ENCODE peak calls at places on chromosomes 2 and 18, in eight cellular contexts. I, Z, W, K, N, L, H and O are unnamed samples.

GRCh38 chr2:72917138-72917874 is at the start of gene EMX1:
- DNase-seq in H (peak; percentile 60), Z (peak; percentile 74), W (peak; percentile 46), L (peak; percentile 87), I (no peak), K (peak; percentile 35), N (no peak), O (no peak)

GRCh38 chr18:2905802-2906521 is 59.2 kb downstream of the EMILIN2 start:
- DNase-seq in N (peak; percentile 83), L (peak; percentile 94), I (peak; percentile 78), W (peak; percentile 69), K (no peak), Z (peak; percentile 32), H (peak; percentile 33), O (peak; percentile 91)

GRCh38 chr2:206693399-206694137 is 24.6 kb downstream of the DYTN start:
- DNase-seq in H (peak; percentile 75), K (peak; percentile 59), N (no peak), W (peak; percentile 67), I (no peak), Z (peak; percentile 85), L (no peak), O (no peak)

GRCh38 chr2:10360460-10361219 is 57.9 kb downstream of the HPCAL1 start:
- DNase-seq in H (no peak), Z (peak; percentile 93), W (no peak), L (no peak), K (no peak), N (no peak), I (no peak), O (no peak)

GRCh38 chr2:73841912-73842738 is 13.4 kb downstream of the STAMBP start:
- DNase-seq in H (no peak), L (no peak), Z (no peak), W (no peak), N (no peak), I (no peak), K (no peak), O (no peak)

GRCh38 chr18:44759925-44760342 is 79.2 kb downstream of the SETBP1 start:
- DNase-seq in Z (no peak), I (no peak), K (peak; percentile 50), H (no peak), N (no peak), L (no peak), W (no peak), O (no peak)

GRCh38 chr2:220473611-220474010 is 846.2 kb downstream of the SLC4A3 start:
- DNase-seq in N (no peak), Z (no peak), H (no peak), K (no peak), I (no peak), L (no peak), W (peak; percentile 61), O (no peak)

GRCh38 chr2:196242131-196242620 is 70.8 kb upstream of the STK17B start:
- DNase-seq in I (peak; percentile 20), Z (peak; percentile 54), N (no peak), K (peak; percentile 69), H (no peak), L (no peak), W (peak; percentile 79), O (no peak)

GRCh38 chr2:64485961-64486360 is 32.0 kb downstream of the LGALSL start:
- DNase-seq in K (no peak), W (peak; percentile 75), L (no peak), N (no peak), H (no peak), Z (no peak), I (peak; percentile 26), O (peak; percentile 67)

GRCh38 chr2:168583710-168584521 is 127.8 kb downstream of the CERS6 start:
- DNase-seq in H (no peak), N (no peak), W (peak; percentile 78), K (no peak), Z (peak; percentile 9), L (no peak), I (no peak), O (no peak)

GRCh38 chr2:58081000-58081399 is 34.4 kb downstream of the VRK2 start:
- DNase-seq in I (no peak), K (no peak), H (no peak), L (no peak), Z (no peak), N (no peak), W (no peak), O (no peak)

GRCh38 chr2:99085400-99085799 is 56.1 kb upstream of the C2orf15 start:
- DNase-seq in W (peak; percentile 32), I (no peak), L (no peak), N (no peak), K (peak; percentile 16), Z (peak; percentile 2), H (no peak), O (no peak)

GRCh38 chr2:73202156-73203054 is at the start of gene NOTO:
- DNase-seq in K (no peak), L (no peak), N (no peak), H (no peak), Z (peak; percentile 30), W (peak; percentile 39), I (no peak), O (peak; percentile 52)

GRCh38 chr18:37251679-37252078 is 313.9 kb downstream of the CELF4 start:
- DNase-seq in L (no peak), W (peak; percentile 11), H (no peak), I (no peak), Z (no peak), K (no peak), N (no peak), O (no peak)

GRCh38 chr2:141557329-141558098 is 573.3 kb downstream of the LRP1B start:
- DNase-seq in K (no peak), N (no peak), I (no peak), H (no peak), Z (peak; percentile 18), L (no peak), W (peak; percentile 86), O (no peak)

GRCh38 chr18:28792404-28793103 is 615.6 kb upstream of the CDH2 start:
- DNase-seq in H (no peak), I (no peak), Z (no peak), W (no peak), N (no peak), K (no peak), L (no peak), O (no peak)

GRCh38 chr2:158191569-158191968 is 89.9 kb downstream of the UPP2 start:
- DNase-seq in Z (no peak), H (no peak), N (no peak), K (no peak), W (no peak), L (no peak), I (no peak), O (no peak)

GRCh38 chr2:241272722-241273551 is 42.5 kb downstream of the HDLBP start:
- DNase-seq in N (peak; percentile 72), H (no peak), K (no peak), L (peak; percentile 90), I (peak; percentile 81), Z (peak; percentile 59), W (peak; percentile 88), O (peak; percentile 87)

GRCh38 chr2:65530547-65531320 is 98.3 kb upstream of the SPRED2 start:
- DNase-seq in L (no peak), Z (no peak), K (no peak), I (no peak), N (no peak), H (no peak), W (peak; percentile 87), O (no peak)

GRCh38 chr2:124580263-124580662 is 555.2 kb downstream of the CNTNAP5 start:
- DNase-seq in W (no peak), H (no peak), K (no peak), L (no peak), Z (no peak), N (no peak), I (no peak), O (no peak)

GRCh38 chr2:109254174-109254904 is 125.3 kb downstream of the SH3RF3 start:
- DNase-seq in Z (no peak), K (peak; percentile 14), W (no peak), N (no peak), H (no peak), I (no peak), L (no peak), O (no peak)

GRCh38 chr2:85995648-85996529 is 107.1 kb upstream of the ST3GAL5 start:
- DNase-seq in L (no peak), H (no peak), Z (no peak), W (no peak), I (no peak), N (peak; percentile 9), K (no peak), O (no peak)

GRCh38 chr2:85998071-85998991 is 107.4 kb downstream of the POLR1A start:
- DNase-seq in I (peak; percentile 45), Z (peak; percentile 66), H (no peak), N (peak; percentile 69), L (peak; percentile 82), K (no peak), W (peak; percentile 85), O (peak; percentile 80)

GRCh38 chr2:85996591-85996990 is 107.8 kb upstream of the ST3GAL5 start:
- DNase-seq in I (no peak), H (no peak), Z (no peak), L (no peak), W (no peak), K (no peak), N (no peak), O (peak; percentile 70)

GRCh38 chr2:85999131-85999831 is 106.4 kb downstream of the POLR1A start:
- DNase-seq in I (no peak), L (no peak), Z (no peak), K (peak; percentile 62), H (no peak), N (no peak), W (peak; percentile 65), O (no peak)

GRCh38 chr2:85997016-85997970 is 108.4 kb downstream of the POLR1A start:
- DNase-seq in W (peak; percentile 70), N (peak; percentile 64), I (peak; percentile 40), Z (no peak), K (no peak), H (no peak), L (no peak), O (peak; percentile 69)
- H3K4me1 ChIP-seq in W (peaks cover 59% of the 10 kb centered on the region), N (peaks cover 33% of the 10 kb centered on the region), I (peaks cover 77% of the 10 kb centered on the region), Z (peaks cover 46% of the 10 kb centered on the region), K (peaks cover 33% of the 10 kb centered on the region), H (no peaks in the 10 kb centered on the region), L (peaks cover 16% of the 10 kb centered on the region), O (peaks cover 36% of the 10 kb centered on the region)

GRCh38 chr2:4192119-4192518 is 488.7 kb downstream of the DCDC2C start:
- DNase-seq in H (no peak), K (no peak), I (no peak), N (no peak), Z (no peak), L (no peak), W (no peak), O (no peak)
- H3K4me3 ChIP-seq in H (no peak overlapping the region), K (no peak overlapping the region), I (no peak overlapping the region), N (no peak overlapping the region), Z (no peak overlapping the region), L (no peak overlapping the region), W (no peak overlapping the region), O (no peak overlapping the region)

DNA sequence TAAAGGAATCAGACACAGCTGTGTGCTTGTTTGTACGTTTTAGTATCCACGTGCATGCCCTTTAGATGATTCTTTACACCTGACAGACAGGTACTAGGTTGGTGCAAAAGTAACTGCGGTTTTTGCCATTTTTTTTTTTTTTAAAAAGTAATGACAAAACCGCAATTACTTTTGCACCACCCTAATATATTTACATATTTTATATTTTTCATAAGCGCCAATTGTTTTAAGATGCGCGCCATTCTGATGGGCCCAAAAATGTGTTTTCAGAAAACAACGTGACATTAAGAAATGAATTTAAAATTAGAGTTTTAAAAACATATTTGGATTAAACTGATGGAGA is 972 bp upstream of the COBLL1 start:
- DNase-seq in L (no peak), W (no peak), Z (no peak), H (no peak), I (no peak), K (no peak), N (no peak), O (no peak)
- H3K27ac ChIP-seq in L (peak overlapping the region; percentile 98), W (no peak overlapping the region), Z (peak overlapping the region; percentile 42), H (no peak overlapping the region), I (peak overlapping the region; percentile 97), K (no peak overlapping the region), N (no peak overlapping the region), O (no peak overlapping the region)

GRCh38 chr2:171147081-171147480 is 13.6 kb downstream of the TLK1 start:
- DNase-seq in K (no peak), H (no peak), N (no peak), Z (no peak), W (no peak), L (no peak), I (no peak), O (no peak)
- H3K4me1 ChIP-seq in K (peaks cover 32% of the 10 kb centered on the region), H (no peaks in the 10 kb centered on the region), N (peaks cover 4% of the 10 kb centered on the region), Z (peaks cover 2% of the 10 kb centered on the region), W (peaks cover 2% of the 10 kb centered on the region), L (peaks cover 4% of the 10 kb centered on the region), I (peaks cover 27% of the 10 kb centered on the region), O (peaks cover 4% of the 10 kb centered on the region)